ENCODE peak calls at places on chromosomes 11 and 22, in four cellular contexts. One of them, this sample, is unnamed. For H3K9me1, the result is how much of the 10 kb centered on the place peaks cover.

GRCh38 chr11:76667271-76667818 is 3.2 kb downstream of the LRRC32 start:
- DNase-seq in endothelial cell of umbilical vein: no peak
- DNase-seq in keratinocyte: no peak
- DNase-seq in K562: no peak
- DNase-seq in this sample: no peak

GRCh38 chr11:96299155-96299883 is 43.7 kb downstream of the MAML2 start:
- DNase-seq in endothelial cell of umbilical vein: no peak
- DNase-seq in keratinocyte: no peak
- DNase-seq in K562: no peak
- DNase-seq in this sample: no peak

GRCh38 chr22:35749808-35750207 is 32.1 kb downstream of the APOL5 start:
- DNase-seq in endothelial cell of umbilical vein: no peak
- DNase-seq in keratinocyte: no peak
- DNase-seq in K562: no peak
- DNase-seq in this sample: no peak

GRCh38 chr11:12354750-12355545 is 22.4 kb upstream of the PARVA start:
- DNase-seq in endothelial cell of umbilical vein: no peak
- DNase-seq in keratinocyte: no peak
- DNase-seq in K562: no peak
- DNase-seq in this sample: no peak

GRCh38 chr22:32337015-32337414 is 20.7 kb upstream of the RFPL3 start:
- DNase-seq in endothelial cell of umbilical vein: no peak
- DNase-seq in keratinocyte: no peak
- DNase-seq in K562: no peak
- DNase-seq in this sample: no peak

GRCh38 chr11:76798202-76798581 is 15.0 kb downstream of the TSKU start:
- DNase-seq in endothelial cell of umbilical vein: no peak
- DNase-seq in keratinocyte: no peak
- DNase-seq in K562: no peak
- DNase-seq in this sample: no peak

GRCh38 chr22:45572444-45572843 is 69.8 kb downstream of the FBLN1 start:
- DNase-seq in endothelial cell of umbilical vein: no peak
- DNase-seq in keratinocyte: no peak
- DNase-seq in K562: no peak
- DNase-seq in this sample: no peak

GRCh38 chr11:94325681-94326080 is 21.3 kb downstream of the IZUMO1R start:
- DNase-seq in endothelial cell of umbilical vein: peak
- DNase-seq in keratinocyte: no peak
- DNase-seq in K562: peak
- DNase-seq in this sample: peak

DNA sequence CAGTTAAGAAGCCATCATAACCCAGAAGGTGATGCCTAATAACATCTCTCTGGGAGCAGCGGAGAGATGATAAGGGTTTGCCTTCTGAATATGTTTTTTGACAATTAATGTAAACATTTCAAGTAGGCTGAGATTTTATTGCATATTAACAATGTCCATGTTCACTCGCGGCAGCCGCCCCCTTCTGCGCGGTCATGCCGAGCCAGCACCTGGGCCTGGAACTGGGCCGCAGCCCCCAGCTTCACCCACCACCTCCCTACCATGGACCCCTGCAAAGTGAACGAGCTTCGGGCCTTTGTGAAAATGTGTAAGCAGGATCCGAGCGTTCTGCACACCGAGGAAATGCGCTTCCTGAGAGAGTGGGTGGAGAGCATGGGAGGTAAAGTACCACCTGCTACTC is 4.3 kb upstream of the SAA1 start:
- DNase-seq in endothelial cell of umbilical vein: no peak
- DNase-seq in keratinocyte: no peak
- DNase-seq in K562: no peak
- DNase-seq in this sample: no peak
- H3K9me1 ChIP-seq in endothelial cell of umbilical vein: under half
- H3K9me1 ChIP-seq in keratinocyte: under half
- H3K9me1 ChIP-seq in K562: under half
- H3K9me1 ChIP-seq in this sample: under half

GRCh38 chr11:73310076-73310475 is 2.0 kb downstream of the ARHGEF17 start:
- DNase-seq in endothelial cell of umbilical vein: no peak
- DNase-seq in keratinocyte: no peak
- DNase-seq in K562: no peak
- DNase-seq in this sample: no peak

GRCh38 chr11:73312806-73313403 is 4.8 kb downstream of the ARHGEF17 start:
- DNase-seq in endothelial cell of umbilical vein: no peak
- DNase-seq in keratinocyte: no peak
- DNase-seq in K562: no peak
- DNase-seq in this sample: peak

GRCh38 chr11:73312036-73312435 is 4.0 kb downstream of the ARHGEF17 start:
- DNase-seq in endothelial cell of umbilical vein: no peak
- DNase-seq in keratinocyte: no peak
- DNase-seq in K562: no peak
- DNase-seq in this sample: no peak

GRCh38 chr11:73310661-73311393 is 2.8 kb downstream of the ARHGEF17 start:
- DNase-seq in endothelial cell of umbilical vein: no peak
- DNase-seq in keratinocyte: no peak
- DNase-seq in K562: no peak
- DNase-seq in this sample: no peak

DNA sequence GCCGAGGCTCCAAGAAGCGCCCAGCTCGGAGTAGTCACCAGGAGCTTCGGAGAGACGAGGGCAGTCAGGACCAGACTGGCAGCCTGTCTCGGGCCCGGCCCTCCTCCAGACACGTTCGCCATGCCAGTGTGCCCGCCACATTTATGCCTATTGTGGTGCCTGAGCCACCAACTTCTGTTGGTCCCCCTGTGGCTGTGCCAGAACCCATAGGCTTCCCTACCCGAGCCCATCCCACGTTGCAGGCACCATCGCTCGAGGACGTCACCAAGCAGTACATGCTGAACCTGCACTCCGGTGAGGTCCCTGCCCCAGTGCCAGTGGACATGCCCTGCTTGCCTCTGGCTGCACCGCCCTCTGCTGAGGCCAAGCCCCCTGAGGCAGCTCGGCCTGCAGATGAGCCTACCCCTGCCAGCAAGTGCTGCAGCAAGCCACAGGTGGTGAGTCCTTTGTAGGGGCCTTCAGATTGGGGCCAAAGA is 3.4 kb downstream of the ARHGEF17 start:
- DNase-seq in endothelial cell of umbilical vein: no peak
- DNase-seq in keratinocyte: no peak
- DNase-seq in K562: no peak
- DNase-seq in this sample: no peak
- H3K9me1 ChIP-seq in endothelial cell of umbilical vein: under half
- H3K9me1 ChIP-seq in keratinocyte: under half
- H3K9me1 ChIP-seq in K562: under half
- H3K9me1 ChIP-seq in this sample: under half

GRCh38 chr11:128763224-128763623 is 69.4 kb downstream of the FLI1 start:
- DNase-seq in endothelial cell of umbilical vein: no peak
- DNase-seq in keratinocyte: no peak
- DNase-seq in K562: no peak
- DNase-seq in this sample: peak

GRCh38 chr11:128765571-128766530 is 72.0 kb downstream of the FLI1 start:
- DNase-seq in endothelial cell of umbilical vein: no peak
- DNase-seq in keratinocyte: no peak
- DNase-seq in K562: no peak
- DNase-seq in this sample: no peak

GRCh38 chr11:128766687-128767086 is 72.8 kb downstream of the FLI1 start:
- DNase-seq in endothelial cell of umbilical vein: no peak
- DNase-seq in keratinocyte: no peak
- DNase-seq in K562: no peak
- DNase-seq in this sample: no peak

GRCh38 chr11:128764617-128765095 is 70.8 kb downstream of the FLI1 start:
- DNase-seq in endothelial cell of umbilical vein: no peak
- DNase-seq in keratinocyte: no peak
- DNase-seq in K562: no peak
- DNase-seq in this sample: no peak

DNA sequence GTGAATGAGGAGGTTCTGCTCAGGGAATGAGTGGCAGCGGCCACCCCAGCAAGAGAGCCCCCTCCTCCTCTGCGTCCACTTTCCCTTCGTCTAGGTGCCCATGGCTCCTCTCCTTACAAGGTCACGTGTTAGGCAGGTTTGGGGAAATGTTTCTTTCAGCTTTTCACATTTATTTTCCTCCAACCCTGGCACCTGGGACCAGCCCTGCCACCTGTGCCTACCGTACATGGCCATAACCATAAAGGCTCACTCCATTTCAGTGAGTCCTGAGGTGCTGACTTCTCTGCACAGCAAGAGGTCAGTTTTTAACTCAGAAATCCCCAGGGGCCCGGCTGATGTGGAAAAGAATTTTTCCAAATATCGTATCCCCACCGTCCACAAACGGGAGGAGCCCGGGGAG is 71.2 kb downstream of the FLI1 start:
- DNase-seq in endothelial cell of umbilical vein: no peak
- DNase-seq in keratinocyte: no peak
- DNase-seq in K562: no peak
- DNase-seq in this sample: no peak
- H3K9me1 ChIP-seq in endothelial cell of umbilical vein: under half
- H3K9me1 ChIP-seq in keratinocyte: under half
- H3K9me1 ChIP-seq in K562: under half
- H3K9me1 ChIP-seq in this sample: under half

GRCh38 chr11:21640491-21640890 is 552.4 kb upstream of the ANO5 start:
- DNase-seq in endothelial cell of umbilical vein: no peak
- DNase-seq in keratinocyte: no peak
- DNase-seq in K562: no peak
- DNase-seq in this sample: no peak

GRCh38 chr11:21636561-21636960 is 556.3 kb upstream of the ANO5 start:
- DNase-seq in endothelial cell of umbilical vein: no peak
- DNase-seq in keratinocyte: no peak
- DNase-seq in K562: no peak
- DNase-seq in this sample: no peak

GRCh38 chr11:21646351-21646750 is 546.5 kb upstream of the ANO5 start:
- DNase-seq in endothelial cell of umbilical vein: no peak
- DNase-seq in keratinocyte: no peak
- DNase-seq in K562: no peak
- DNase-seq in this sample: no peak

DNA sequence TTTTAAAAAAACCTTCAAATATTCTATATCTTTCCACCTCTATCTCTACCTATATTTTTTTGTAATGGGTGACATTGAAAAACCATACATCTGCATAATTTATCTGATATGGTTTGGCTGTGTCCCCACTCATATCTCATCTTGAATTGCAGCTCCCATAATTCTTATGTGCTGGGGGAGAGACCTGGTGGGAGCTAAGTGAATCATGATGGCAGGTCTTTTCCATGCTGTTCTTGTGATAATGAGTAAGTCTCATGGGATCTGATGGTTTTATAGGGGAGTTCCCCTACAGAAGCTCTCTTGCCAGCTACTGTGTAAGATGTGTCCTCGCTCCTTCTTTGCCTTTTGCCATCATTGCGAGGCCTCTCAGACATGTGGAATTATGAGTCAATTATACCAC is 551.0 kb upstream of the ANO5 start:
- DNase-seq in endothelial cell of umbilical vein: no peak
- DNase-seq in keratinocyte: no peak
- DNase-seq in K562: no peak
- DNase-seq in this sample: no peak
- H3K9me1 ChIP-seq in endothelial cell of umbilical vein: under half
- H3K9me1 ChIP-seq in keratinocyte: under half
- H3K9me1 ChIP-seq in K562: under half
- H3K9me1 ChIP-seq in this sample: under half